ENCODE peak calls at places on chromosomes 5 and 9, in seven cellular contexts. J, V, Z, H, A, B and S are unnamed samples.

GRCh38 chr9:34059231-34059720 is 10.6 kb upstream of the UBAP2 start:
- DNase-seq in J (no peak), V (no peak), Z (no peak), H (no peak), A (no peak), B (no peak), S (no peak)

GRCh38 chr5:152527358-152528048 is 122.4 kb upstream of the NMUR2 start:
- DNase-seq in J (no peak), V (no peak), Z (peak; percentile 13), H (no peak), A (no peak), B (no peak), S (peak; percentile 17)

GRCh38 chr9:137303893-137304382 is 1.9 kb upstream of the NRARP start:
- DNase-seq in J (no peak), V (peak; percentile 11), Z (peak; percentile 19), H (peak; percentile 31), A (no peak), B (no peak), S (no peak)

GRCh38 chr9:130835441-130836298 is 616 bp downstream of the ABL1 start:
- DNase-seq in J (no peak), V (peak; percentile 69), Z (peak; percentile 68), H (no peak), A (peak; percentile 53), B (peak; percentile 32), S (peak; percentile 76)

GRCh38 chr5:159817262-159818029 is 98.8 kb upstream of the ADRA1B start:
- DNase-seq in J (no peak), V (no peak), Z (no peak), H (no peak), A (peak; percentile 43), B (no peak), S (no peak)

GRCh38 chr5:75007537-75007847 is 44.9 kb downstream of the GCNT4 start:
- DNase-seq in J (no peak), V (no peak), Z (no peak), H (no peak), A (peak; percentile 34), B (no peak), S (no peak)

GRCh38 chr9:113317777-113318176 is 14.6 kb upstream of the RNF183 start:
- DNase-seq in J (no peak), V (no peak), Z (no peak), H (no peak), A (peak; percentile 47), B (no peak), S (no peak)

GRCh38 chr9:125462766-125463384 is 201.2 kb downstream of the GAPVD1 start:
- DNase-seq in J (no peak), V (no peak), Z (no peak), H (no peak), A (no peak), B (no peak), S (no peak)

GRCh38 chr5:150206076-150206779 is 16.4 kb downstream of the SLC6A7 start:
- DNase-seq in J (no peak), V (no peak), Z (no peak), H (no peak), A (no peak), B (no peak), S (no peak)

GRCh38 chr5:65811004-65811403 is 89.0 kb downstream of the NLN start:
- DNase-seq in J (no peak), V (no peak), Z (no peak), H (no peak), A (peak; percentile 73), B (no peak), S (no peak)

GRCh38 chr5:150618588-150619281 is 21.7 kb upstream of the SYNPO start:
- DNase-seq in J (no peak), V (peak; percentile 78), Z (no peak), H (no peak), A (peak; percentile 24), B (no peak), S (no peak)

GRCh38 chr5:911601-912000 is 18.9 kb downstream of the TRIP13 start:
- DNase-seq in J (no peak), V (no peak), Z (no peak), H (no peak), A (no peak), B (no peak), S (no peak)

GRCh38 chr5:150141544-150142188 is 14.0 kb downstream of the PDGFRB start:
- DNase-seq in J (no peak), V (no peak), Z (no peak), H (peak; percentile 61), A (peak; percentile 92), B (no peak), S (no peak)

GRCh38 chr5:91556-92263 is at the start of gene PLEKHG4B:
- DNase-seq in J (no peak), V (no peak), Z (no peak), H (peak; percentile 93), A (peak; percentile 14), B (peak; percentile 52), S (peak; percentile 52)

GRCh38 chr9:89548210-89548609 is 50.3 kb upstream of the SEMA4D start:
- DNase-seq in J (no peak), V (no peak), Z (no peak), H (no peak), A (no peak), B (no peak), S (no peak)

GRCh38 chr5:112921031-112921832 is 795 bp downstream of the REEP5 start:
- DNase-seq in J (no peak), V (peak; percentile 77), Z (peak; percentile 76), H (peak; percentile 72), A (peak; percentile 84), B (peak; percentile 66), S (peak; percentile 77)

GRCh38 chr9:6449645-6450044 is 36.6 kb downstream of the UHRF2 start:
- DNase-seq in J (no peak), V (no peak), Z (no peak), H (no peak), A (no peak), B (no peak), S (no peak)

GRCh38 chr5:57841671-57842375 is 359.2 kb upstream of the ACTBL2 start:
- DNase-seq in J (peak; percentile 99), V (no peak), Z (no peak), H (peak; percentile 80), A (peak; percentile 92), B (peak; percentile 17), S (no peak)

GRCh38 chr5:56429110-56429561 is 196.0 kb upstream of the ANKRD55 start:
- DNase-seq in J (no peak), V (peak; percentile 87), Z (no peak), H (no peak), A (no peak), B (no peak), S (no peak)

GRCh38 chr5:38297830-38298608 is 39.7 kb downstream of the EGFLAM start:
- DNase-seq in J (no peak), V (no peak), Z (no peak), H (no peak), A (peak; percentile 9), B (no peak), S (no peak)

GRCh38 chr9:113361304-113362018 is 12.1 kb downstream of the BSPRY start:
- DNase-seq in J (no peak), V (no peak), Z (no peak), H (no peak), A (peak; percentile 83), B (no peak), S (no peak)

GRCh38 chr5:174829511-174829864 is 105.1 kb downstream of the MSX2 start:
- DNase-seq in J (no peak), V (no peak), Z (no peak), H (no peak), A (no peak), B (no peak), S (no peak)

GRCh38 chr5:2223303-2223702 is 340.6 kb upstream of the IRX4 start:
- DNase-seq in J (no peak), V (no peak), Z (no peak), H (no peak), A (peak; percentile 3), B (no peak), S (no peak)

GRCh38 chr5:9617191-9617590 is 13.0 kb downstream of the TAS2R1 start:
- DNase-seq in J (no peak), V (no peak), Z (no peak), H (no peak), A (peak; percentile 22), B (no peak), S (no peak)
- TF ChIP-seq CTCF in J (no peak), V (no peak), Z (no peak), H (peak; percentile 21), A (no peak), B (no peak), S (no peak)

DNA sequence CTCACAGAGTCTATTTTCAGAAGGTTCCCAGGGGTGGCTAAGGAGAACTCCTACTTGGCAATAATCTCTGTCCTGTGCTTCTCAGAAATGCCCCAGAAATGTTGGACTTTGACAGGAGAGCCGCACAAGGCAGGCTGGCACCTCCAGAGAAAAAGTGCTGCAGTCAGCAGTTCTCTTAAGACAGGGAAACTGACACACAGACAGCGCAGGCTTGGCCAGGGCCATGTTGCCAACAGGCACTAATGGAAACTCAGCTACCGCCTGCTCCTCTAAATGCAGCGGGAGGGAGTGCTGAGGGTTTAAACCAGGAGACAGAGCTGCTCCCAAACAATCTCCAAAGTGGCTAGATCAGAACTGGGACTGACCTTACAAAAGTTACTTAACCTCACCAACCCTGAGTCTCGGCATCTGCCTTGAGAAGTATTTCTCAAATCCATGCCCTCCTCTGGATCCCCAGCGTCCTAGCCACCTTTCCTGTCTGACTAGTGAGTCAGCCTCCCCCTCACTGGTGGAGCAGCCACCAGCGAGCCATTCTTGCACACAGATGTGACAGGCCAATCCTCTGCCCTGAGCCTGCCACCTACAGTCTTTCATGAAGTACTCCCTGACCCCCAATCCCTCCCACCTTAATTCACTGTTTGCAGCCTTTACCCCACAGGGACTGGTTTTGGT is 186.4 kb downstream of the CDK5RAP2 start:
- DNase-seq in J (no peak), V (no peak), Z (no peak), H (no peak), A (peak; percentile 64), B (no peak), S (no peak)
- TF ChIP-seq CTCF in J (peak; percentile 14), V (no peak), Z (no peak), H (no peak), A (no peak), B (no peak), S (no peak)

GRCh38 chr9:76219555-76220151 is 174.6 kb downstream of the RFK start:
- DNase-seq in J (no peak), V (peak; percentile 16), Z (no peak), H (peak; percentile 36), A (peak; percentile 24), B (no peak), S (no peak)
- TF ChIP-seq CTCF in J (peak; percentile 35), V (peak; percentile 62), Z (peak; percentile 14), H (peak; percentile 61), A (peak; percentile 20), B (peak; percentile 33), S (no peak)

DNA sequence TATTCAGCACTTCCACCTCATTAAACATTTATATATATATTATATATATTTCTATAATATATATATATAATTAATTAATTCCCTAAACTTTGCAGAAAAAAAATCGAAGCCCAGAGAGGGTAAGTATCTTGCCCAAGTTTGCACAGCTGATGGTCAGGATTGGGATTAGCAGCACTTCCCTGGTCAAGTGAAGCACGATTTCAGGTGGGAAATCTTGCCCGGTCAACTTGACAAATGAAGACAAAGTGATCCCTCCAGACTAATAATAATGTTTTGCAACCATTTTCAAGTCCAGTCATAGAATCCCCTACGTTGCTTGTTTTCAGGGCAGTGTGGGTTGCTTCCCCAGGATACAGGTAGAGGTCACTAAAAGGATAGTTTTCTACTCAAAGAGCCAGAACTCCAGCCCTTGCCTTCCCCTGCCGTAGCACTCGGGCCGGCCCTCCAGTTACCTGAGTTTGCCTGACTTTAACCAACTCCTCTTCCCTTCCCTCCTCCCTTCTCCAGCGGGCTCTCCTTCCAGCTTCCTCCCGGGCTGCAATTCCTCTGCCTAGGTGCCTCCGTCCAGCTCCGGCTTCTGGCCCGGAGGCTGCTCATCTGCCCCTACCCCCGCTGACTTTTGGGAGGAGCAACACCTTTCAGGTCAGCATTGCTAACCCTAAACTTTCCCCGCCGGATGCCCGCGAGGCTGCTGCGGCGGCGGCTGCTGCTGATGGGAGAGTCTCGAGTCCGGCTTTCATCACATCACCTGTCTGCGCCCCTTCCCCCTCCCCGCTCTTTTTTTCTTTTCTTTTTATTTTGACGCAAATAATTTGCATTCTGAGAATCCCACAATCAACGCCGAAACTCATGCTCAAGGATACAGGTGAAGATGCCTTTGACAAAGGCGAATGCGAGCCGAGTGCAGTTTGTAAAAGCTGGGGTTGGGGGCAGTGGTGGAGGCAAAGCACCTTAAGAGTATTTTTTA is 928 bp downstream of the PRLR start:
- DNase-seq in J (no peak), V (no peak), Z (peak; percentile 70), H (peak; percentile 86), A (peak; percentile 3), B (peak; percentile 9), S (peak; percentile 66)
- TF ChIP-seq CTCF in J (peak; percentile 59), V (no peak), Z (peak; percentile 31), H (peak; percentile 69), A (no peak), B (no peak), S (no peak)